ENCODE peak calls at places on chromosomes 6 and 20, in eight cellular contexts. One of them, this sample, is unnamed.

GRCh38 chr20:44075191-44075949 is 111.6 kb downstream of the JPH2 start:
- DNase-seq in GM23248: no peak
- DNase-seq in HCT116: no peak
- DNase-seq in neural progenitor cell: no peak
- DNase-seq in GM23338: no peak
- DNase-seq in PC-3: no peak
- DNase-seq in MM.1S: no peak
- DNase-seq in hepatocyte: no peak
- DNase-seq in this sample: no peak

GRCh38 chr6:159762681-159763293 is 942 bp downstream of the ACAT2 start:
- DNase-seq in MM.1S: peak; percentile 9
- DNase-seq in hepatocyte: peak; percentile 57
- DNase-seq in neural progenitor cell: peak; percentile 28
- DNase-seq in PC-3: no peak
- DNase-seq in HCT116: no peak
- DNase-seq in GM23338: peak; percentile 20
- DNase-seq in GM23248: peak; percentile 23
- DNase-seq in this sample: peak; percentile 21

GRCh38 chr20:21302645-21303060 is 478 bp upstream of the XRN2 start:
- DNase-seq in hepatocyte: no peak
- DNase-seq in GM23338: no peak
- DNase-seq in neural progenitor cell: no peak
- DNase-seq in HCT116: no peak
- DNase-seq in PC-3: peak; percentile 26
- DNase-seq in GM23248: no peak
- DNase-seq in MM.1S: no peak
- DNase-seq in this sample: no peak

GRCh38 chr20:24608926-24609667 is 139.7 kb downstream of the SYNDIG1 start:
- DNase-seq in GM23338: no peak
- DNase-seq in hepatocyte: no peak
- DNase-seq in GM23248: peak; percentile 74
- DNase-seq in MM.1S: no peak
- DNase-seq in HCT116: no peak
- DNase-seq in neural progenitor cell: no peak
- DNase-seq in PC-3: no peak
- DNase-seq in this sample: peak; percentile 2

GRCh38 chr6:119799633-119800032 is 450.1 kb upstream of the MAN1A1 start:
- DNase-seq in GM23338: no peak
- DNase-seq in PC-3: no peak
- DNase-seq in MM.1S: no peak
- DNase-seq in hepatocyte: no peak
- DNase-seq in HCT116: no peak
- DNase-seq in neural progenitor cell: no peak
- DNase-seq in GM23248: no peak
- DNase-seq in this sample: no peak

GRCh38 chr20:198225-198624 is 8.7 kb upstream of the DEFB128 start:
- DNase-seq in GM23248: no peak
- DNase-seq in HCT116: no peak
- DNase-seq in hepatocyte: no peak
- DNase-seq in GM23338: no peak
- DNase-seq in neural progenitor cell: no peak
- DNase-seq in PC-3: no peak
- DNase-seq in MM.1S: no peak
- DNase-seq in this sample: no peak

GRCh38 chr6:147684906-147685305 is 176.4 kb downstream of the SAMD5 start:
- DNase-seq in PC-3: no peak
- DNase-seq in GM23248: no peak
- DNase-seq in MM.1S: no peak
- DNase-seq in hepatocyte: no peak
- DNase-seq in neural progenitor cell: no peak
- DNase-seq in GM23338: no peak
- DNase-seq in HCT116: no peak
- DNase-seq in this sample: no peak

GRCh38 chr20:61683721-61684120 is 382.0 kb downstream of the TAF4 start:
- DNase-seq in HCT116: no peak
- DNase-seq in neural progenitor cell: no peak
- DNase-seq in GM23338: no peak
- DNase-seq in GM23248: no peak
- DNase-seq in MM.1S: no peak
- DNase-seq in PC-3: no peak
- DNase-seq in hepatocyte: no peak
- DNase-seq in this sample: no peak

GRCh38 chr20:62392077-62392418 is 5.1 kb downstream of the RPS21 start:
- DNase-seq in neural progenitor cell: no peak
- DNase-seq in GM23338: no peak
- DNase-seq in GM23248: no peak
- DNase-seq in HCT116: no peak
- DNase-seq in hepatocyte: no peak
- DNase-seq in MM.1S: no peak
- DNase-seq in PC-3: no peak
- DNase-seq in this sample: no peak

GRCh38 chr6:4322846-4323309 is 187.5 kb upstream of the ECI2 start:
- DNase-seq in HCT116: no peak
- DNase-seq in GM23338: no peak
- DNase-seq in hepatocyte: no peak
- DNase-seq in neural progenitor cell: no peak
- DNase-seq in GM23248: peak; percentile 35
- DNase-seq in MM.1S: no peak
- DNase-seq in PC-3: peak; percentile 29
- DNase-seq in this sample: no peak

GRCh38 chr6:43452896-43453295 is 2.5 kb downstream of the DLK2 start:
- DNase-seq in MM.1S: no peak
- DNase-seq in GM23338: no peak
- DNase-seq in neural progenitor cell: no peak
- DNase-seq in GM23248: no peak
- DNase-seq in HCT116: no peak
- DNase-seq in PC-3: no peak
- DNase-seq in hepatocyte: peak; percentile 2
- DNase-seq in this sample: no peak

GRCh38 chr6:43455034-43455747 is at the start of gene DLK2:
- DNase-seq in hepatocyte: peak; percentile 39
- DNase-seq in PC-3: no peak
- DNase-seq in GM23248: peak; percentile 33
- DNase-seq in HCT116: no peak
- DNase-seq in GM23338: peak; percentile 40
- DNase-seq in MM.1S: no peak
- DNase-seq in neural progenitor cell: peak; percentile 67
- DNase-seq in this sample: no peak

GRCh38 chr6:43453831-43454230 is 1.5 kb downstream of the DLK2 start:
- DNase-seq in hepatocyte: no peak
- DNase-seq in GM23248: no peak
- DNase-seq in MM.1S: no peak
- DNase-seq in GM23338: no peak
- DNase-seq in neural progenitor cell: no peak
- DNase-seq in HCT116: no peak
- DNase-seq in PC-3: no peak
- DNase-seq in this sample: no peak

GRCh38 chr6:43456737-43457126 is 1.4 kb upstream of the DLK2 start:
- DNase-seq in HCT116: no peak
- DNase-seq in MM.1S: no peak
- DNase-seq in GM23338: peak; percentile 17
- DNase-seq in neural progenitor cell: no peak
- DNase-seq in GM23248: no peak
- DNase-seq in PC-3: no peak
- DNase-seq in hepatocyte: no peak
- DNase-seq in this sample: no peak

DNA sequence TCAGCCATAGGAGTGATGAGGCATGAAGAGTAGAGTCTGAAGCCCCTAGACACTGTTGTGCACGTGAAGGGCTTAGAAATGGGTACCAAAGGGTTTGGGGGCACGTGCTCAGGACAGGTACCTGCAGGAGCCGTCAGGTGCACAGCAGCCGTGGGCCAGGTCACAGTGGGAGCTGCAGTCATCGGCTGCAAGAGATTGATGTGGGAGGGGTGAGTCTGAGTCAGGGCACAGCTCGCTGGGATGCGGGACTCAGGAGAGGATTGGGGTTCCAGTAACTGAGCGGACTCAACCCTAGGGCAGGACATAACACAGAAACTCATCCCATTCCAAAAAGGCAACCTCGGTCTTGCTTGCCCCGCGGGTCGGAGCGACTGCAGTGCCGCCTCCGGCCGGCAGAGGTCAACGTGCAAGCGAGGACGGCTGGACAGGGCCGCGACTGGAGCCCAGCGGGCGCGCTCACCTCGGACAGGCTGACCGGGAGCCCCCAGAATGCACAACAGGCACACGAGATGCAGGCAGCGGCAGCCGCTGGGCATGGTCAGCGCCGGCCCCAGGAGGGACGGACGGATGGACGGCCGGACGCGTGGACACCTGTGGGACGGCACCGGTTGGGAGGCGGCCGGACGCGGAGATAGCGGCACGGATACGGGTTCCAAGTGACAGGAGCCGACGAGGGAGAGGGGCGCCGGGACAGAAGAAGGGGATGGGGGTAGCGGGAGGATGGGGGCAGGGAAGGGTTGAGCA is 886 bp downstream of the DLK2 start:
- DNase-seq in MM.1S: peak; percentile 56
- DNase-seq in hepatocyte: peak; percentile 89
- DNase-seq in neural progenitor cell: peak; percentile 92
- DNase-seq in GM23338: peak; percentile 93
- DNase-seq in PC-3: peak; percentile 81
- DNase-seq in GM23248: peak; percentile 91
- DNase-seq in HCT116: peak; percentile 60
- DNase-seq in this sample: peak; percentile 52
- H3K4me2 ChIP-seq in MM.1S: peak overlapping the region; percentile 100
- H3K4me2 ChIP-seq in hepatocyte: peak overlapping the region; percentile 100
- H3K4me2 ChIP-seq in neural progenitor cell: peak overlapping the region; percentile 98
- H3K4me2 ChIP-seq in GM23338: peak overlapping the region; percentile 97
- H3K4me2 ChIP-seq in PC-3: peak overlapping the region; percentile 89
- H3K4me2 ChIP-seq in GM23248: peak overlapping the region; percentile 84
- H3K4me2 ChIP-seq in HCT116: peak overlapping the region; percentile 97
- H3K4me2 ChIP-seq in this sample: peak overlapping the region; percentile 31

GRCh38 chr20:31701591-31701990 is 21.1 kb downstream of the BCL2L1 start:
- DNase-seq in neural progenitor cell: no peak
- DNase-seq in PC-3: no peak
- DNase-seq in GM23248: no peak
- DNase-seq in GM23338: no peak
- DNase-seq in hepatocyte: no peak
- DNase-seq in MM.1S: no peak
- DNase-seq in HCT116: no peak
- DNase-seq in this sample: no peak

GRCh38 chr20:31700747-31701146 is 21.9 kb downstream of the BCL2L1 start:
- DNase-seq in hepatocyte: no peak
- DNase-seq in GM23248: no peak
- DNase-seq in MM.1S: no peak
- DNase-seq in GM23338: no peak
- DNase-seq in PC-3: no peak
- DNase-seq in HCT116: no peak
- DNase-seq in neural progenitor cell: no peak
- DNase-seq in this sample: no peak

GRCh38 chr20:31698243-31698802 is 24.3 kb downstream of the BCL2L1 start:
- DNase-seq in hepatocyte: no peak
- DNase-seq in HCT116: no peak
- DNase-seq in MM.1S: no peak
- DNase-seq in neural progenitor cell: no peak
- DNase-seq in GM23338: no peak
- DNase-seq in PC-3: no peak
- DNase-seq in GM23248: no peak
- DNase-seq in this sample: no peak

GRCh38 chr20:31699801-31700728 is 22.6 kb downstream of the BCL2L1 start:
- DNase-seq in neural progenitor cell: no peak
- DNase-seq in GM23338: no peak
- DNase-seq in GM23248: no peak
- DNase-seq in HCT116: no peak
- DNase-seq in MM.1S: no peak
- DNase-seq in hepatocyte: no peak
- DNase-seq in PC-3: no peak
- DNase-seq in this sample: no peak

GRCh38 chr20:31698803-31699718 is 23.6 kb downstream of the BCL2L1 start:
- DNase-seq in PC-3: peak; percentile 88
- DNase-seq in GM23248: peak; percentile 94
- DNase-seq in neural progenitor cell: no peak
- DNase-seq in hepatocyte: peak; percentile 90
- DNase-seq in GM23338: no peak
- DNase-seq in MM.1S: peak; percentile 93
- DNase-seq in HCT116: peak; percentile 44
- DNase-seq in this sample: peak; percentile 70
- TF ChIP-seq EZH2phosphoT487 in PC-3: no peak
- TF ChIP-seq EZH2phosphoT487 in GM23248: no peak
- TF ChIP-seq EZH2phosphoT487 in neural progenitor cell: no peak
- TF ChIP-seq EZH2phosphoT487 in hepatocyte: no peak
- TF ChIP-seq EZH2phosphoT487 in GM23338: no peak
- TF ChIP-seq EZH2phosphoT487 in MM.1S: no peak
- TF ChIP-seq EZH2phosphoT487 in HCT116: no peak
- TF ChIP-seq EZH2phosphoT487 in this sample: no peak

DNA sequence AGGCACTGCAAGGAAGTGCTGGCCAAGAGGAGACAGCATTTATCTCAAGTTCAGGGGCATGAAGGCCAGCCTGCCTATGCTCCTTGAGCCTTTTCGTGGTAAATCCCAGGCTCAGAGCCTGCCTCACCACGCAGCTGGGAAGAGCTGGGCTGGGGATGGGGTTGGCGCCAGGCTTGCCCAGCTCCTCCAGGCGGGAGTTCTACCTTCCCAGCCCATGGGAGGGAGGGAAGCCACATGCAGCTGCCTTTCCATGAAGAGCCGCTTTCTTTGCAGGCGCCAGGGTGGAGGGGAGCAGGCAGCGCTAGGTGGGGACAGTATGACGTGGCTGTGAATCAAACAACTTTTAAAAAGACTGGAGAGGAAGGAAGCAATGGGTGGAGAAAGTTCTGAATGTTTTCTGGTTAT is 19.5 kb upstream of the SIRT5 start:
- DNase-seq in PC-3: no peak
- DNase-seq in MM.1S: no peak
- DNase-seq in GM23248: peak; percentile 69
- DNase-seq in neural progenitor cell: peak; percentile 66
- DNase-seq in hepatocyte: peak; percentile 19
- DNase-seq in HCT116: no peak
- DNase-seq in GM23338: peak; percentile 79
- DNase-seq in this sample: no peak
- H3K4me2 ChIP-seq in PC-3: no peak overlapping the region
- H3K4me2 ChIP-seq in MM.1S: no peak overlapping the region
- H3K4me2 ChIP-seq in GM23248: peak overlapping the region; percentile 63
- H3K4me2 ChIP-seq in neural progenitor cell: peak overlapping the region; percentile 51
- H3K4me2 ChIP-seq in hepatocyte: peak overlapping the region; percentile 44
- H3K4me2 ChIP-seq in HCT116: no peak overlapping the region
- H3K4me2 ChIP-seq in GM23338: peak overlapping the region; percentile 64
- H3K4me2 ChIP-seq in this sample: no peak overlapping the region

DNA sequence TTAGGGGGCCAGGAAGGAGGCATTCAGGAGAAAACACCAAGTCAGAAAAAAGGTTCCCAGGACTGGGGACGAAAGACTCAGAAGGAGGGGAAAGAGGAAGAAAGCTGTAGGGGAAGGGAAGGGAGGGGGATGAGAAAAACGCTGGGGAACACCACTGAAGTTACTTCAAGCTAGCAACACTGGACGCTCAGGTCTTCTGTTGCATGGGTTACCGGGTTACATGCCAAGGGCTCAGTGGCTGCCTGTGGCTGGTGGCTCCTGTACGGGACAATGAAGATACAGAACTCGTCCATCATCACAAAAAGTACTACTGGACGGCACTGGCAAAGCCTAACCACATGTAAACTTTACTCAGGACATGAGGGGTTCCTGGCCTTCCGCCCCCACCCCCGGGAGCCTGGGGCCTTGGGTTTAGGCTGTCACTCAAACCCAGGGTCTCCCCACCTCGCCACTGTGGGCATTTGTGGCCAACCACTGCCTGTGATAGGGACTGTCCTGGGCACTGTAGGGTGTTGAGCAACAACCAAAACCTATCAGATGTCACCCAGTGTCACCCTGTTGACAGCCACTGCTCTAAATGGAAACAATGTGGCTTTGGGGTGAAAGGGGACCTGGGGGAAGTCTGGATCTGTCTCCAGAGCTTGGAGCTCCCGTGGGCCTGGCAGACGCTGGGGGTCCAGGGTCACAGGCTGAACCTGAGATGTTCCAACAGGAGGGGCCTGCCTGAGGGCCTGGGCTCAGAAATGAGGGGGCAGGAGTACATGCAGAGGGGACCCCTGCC is 40.3 kb upstream of the CD93 start:
- DNase-seq in GM23248: no peak
- DNase-seq in hepatocyte: no peak
- DNase-seq in GM23338: no peak
- DNase-seq in HCT116: no peak
- DNase-seq in MM.1S: no peak
- DNase-seq in neural progenitor cell: no peak
- DNase-seq in PC-3: no peak
- DNase-seq in this sample: no peak
- TF ChIP-seq EZH2phosphoT487 in GM23248: no peak
- TF ChIP-seq EZH2phosphoT487 in hepatocyte: no peak
- TF ChIP-seq EZH2phosphoT487 in GM23338: no peak
- TF ChIP-seq EZH2phosphoT487 in HCT116: no peak
- TF ChIP-seq EZH2phosphoT487 in MM.1S: no peak
- TF ChIP-seq EZH2phosphoT487 in neural progenitor cell: no peak
- TF ChIP-seq EZH2phosphoT487 in PC-3: no peak
- TF ChIP-seq EZH2phosphoT487 in this sample: no peak